ENCODE peak calls at places on chromosomes 1 and 21, in five cellular contexts. L is kidney; Y is right lobe of liver; J is CD8-positive, alpha-beta T cell; A is Karpas-422. K is an unnamed sample.

GRCh38 chr1:78070758-78071157 is 25.0 kb downstream of the GIPC2 start:
- DNase-seq in L (no peak), Y (no peak), J (no peak), A (no peak), K (no peak)

GRCh38 chr1:208531003-208531750 is 287.0 kb upstream of the PLXNA2 start:
- DNase-seq in L (no peak), Y (no peak), J (no peak), A (no peak), K (no peak)

GRCh38 chr1:112923956-112924349 is 32.0 kb downstream of the SLC16A1 start:
- DNase-seq in L (no peak), Y (no peak), J (no peak), A (no peak), K (no peak)

GRCh38 chr1:202140833-202141232 is 3.7 kb downstream of the ARL8A start:
- DNase-seq in L (no peak), Y (no peak), J (no peak), A (no peak), K (no peak)

GRCh38 chr1:200409203-200409760 is 554 bp downstream of the ZNF281 start:
- DNase-seq in L (peak; percentile 84), Y (peak; percentile 61), J (peak; percentile 8), A (peak; percentile 60), K (peak; percentile 62)

GRCh38 chr1:206805357-206805756 is 33.1 kb upstream of the IL10 start:
- DNase-seq in L (no peak), Y (no peak), J (no peak), A (no peak), K (no peak)

GRCh38 chr1:164265232-164265631 is 293.8 kb upstream of the PBX1 start:
- DNase-seq in L (peak; percentile 28), Y (no peak), J (no peak), A (no peak), K (no peak)

GRCh38 chr1:2128189-2128901 is 66.2 kb downstream of the FAAP20 start:
- DNase-seq in L (peak; percentile 72), Y (no peak), J (no peak), A (no peak), K (peak; percentile 33)

GRCh38 chr1:55289042-55289441 is 73.9 kb upstream of the USP24 start:
- DNase-seq in L (no peak), Y (no peak), J (no peak), A (no peak), K (no peak)

GRCh38 chr1:215569987-215570824 is 3.1 kb downstream of the KCTD3 start:
- DNase-seq in L (no peak), Y (no peak), J (no peak), A (no peak), K (no peak)

GRCh38 chr1:214303106-214303505 is 22.1 kb downstream of the SMYD2 start:
- DNase-seq in L (no peak), Y (no peak), J (no peak), A (no peak), K (no peak)

GRCh38 chr1:61589382-61589765 is 135.6 kb downstream of the TM2D1 start:
- DNase-seq in L (no peak), Y (no peak), J (no peak), A (no peak), K (no peak)

GRCh38 chr1:94602312-94602711 is 60.8 kb upstream of the F3 start:
- DNase-seq in L (no peak), Y (no peak), J (no peak), A (no peak), K (no peak)

GRCh38 chr1:231035799-231036198 is 4.3 kb downstream of the FAM89A start:
- DNase-seq in L (no peak), Y (peak; percentile 71), J (no peak), A (no peak), K (no peak)

GRCh38 chr1:226425431-226426031 is 17.6 kb upstream of the PARP1 start:
- DNase-seq in L (no peak), Y (no peak), J (no peak), A (no peak), K (no peak)

GRCh38 chr21:36104306-36105300 is 30.3 kb upstream of the CBR3 start:
- DNase-seq in L (peak; percentile 86), Y (peak; percentile 55), J (peak; percentile 20), A (peak; percentile 40), K (peak; percentile 83)

GRCh38 chr1:3192359-3192758 is 123.4 kb downstream of the PRDM16 start:
- DNase-seq in L (no peak), Y (no peak), J (no peak), A (no peak), K (no peak)

GRCh38 chr21:45818276-45818903 is 163.2 kb upstream of the COL6A1 start:
- DNase-seq in L (no peak), Y (no peak), J (no peak), A (no peak), K (no peak)

GRCh38 chr1:218347316-218347712 is 2.2 kb downstream of the TGFB2 start:
- DNase-seq in L (peak; percentile 54), Y (no peak), J (no peak), A (no peak), K (no peak)

GRCh38 chr1:46480959-46481646 is 8.5 kb upstream of the DMBX1 start:
- DNase-seq in L (peak; percentile 45), Y (no peak), J (no peak), A (no peak), K (peak; percentile 28)

GRCh38 chr1:53587252-53587992 is 128.2 kb downstream of the DMRTB1 start:
- DNase-seq in L (no peak), Y (peak; percentile 7), J (no peak), A (no peak), K (no peak)

GRCh38 chr1:92862605-92863004 is 30.8 kb downstream of the RPL5 start:
- DNase-seq in L (no peak), Y (no peak), J (no peak), A (no peak), K (no peak)

DNA sequence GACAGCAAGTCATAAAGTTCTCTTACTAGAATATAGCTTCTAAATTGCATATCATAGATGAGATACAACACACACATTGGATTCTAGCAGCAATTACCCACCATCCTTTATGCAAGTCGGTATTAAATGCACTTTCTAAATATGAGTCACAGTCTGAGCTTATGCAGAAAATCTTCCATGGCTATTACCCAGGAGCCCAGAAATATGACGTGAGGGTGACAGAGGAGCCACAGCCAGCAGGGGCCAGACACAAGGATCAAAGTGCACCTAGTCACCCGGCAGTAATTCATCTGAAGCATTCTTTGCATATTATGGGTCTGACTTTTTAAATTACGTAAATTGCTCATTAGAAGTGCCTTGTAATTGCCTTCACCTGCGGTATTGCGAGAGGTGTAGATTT is 470.2 kb upstream of the VAMP3 start:
- DNase-seq in L (no peak), Y (no peak), J (no peak), A (peak; percentile 37), K (no peak)
- H3K27ac ChIP-seq in L (no peak overlapping the region), Y (no peak overlapping the region), J (no peak overlapping the region), A (no peak overlapping the region), K (no peak overlapping the region)

GRCh38 chr1:12161324-12161661 is 5.5 kb upstream of the TNFRSF1B start:
- DNase-seq in L (no peak), Y (no peak), J (no peak), A (no peak), K (no peak)

GRCh38 chr1:12159826-12160225 is 7.0 kb upstream of the TNFRSF1B start:
- DNase-seq in L (peak; percentile 68), Y (no peak), J (no peak), A (no peak), K (no peak)

GRCh38 chr1:12155328-12155727 is 11.5 kb upstream of the TNFRSF1B start:
- DNase-seq in L (no peak), Y (no peak), J (no peak), A (no peak), K (no peak)

GRCh38 chr1:12158362-12159092 is 8.3 kb upstream of the TNFRSF1B start:
- DNase-seq in L (peak; percentile 62), Y (no peak), J (no peak), A (no peak), K (no peak)

DNA sequence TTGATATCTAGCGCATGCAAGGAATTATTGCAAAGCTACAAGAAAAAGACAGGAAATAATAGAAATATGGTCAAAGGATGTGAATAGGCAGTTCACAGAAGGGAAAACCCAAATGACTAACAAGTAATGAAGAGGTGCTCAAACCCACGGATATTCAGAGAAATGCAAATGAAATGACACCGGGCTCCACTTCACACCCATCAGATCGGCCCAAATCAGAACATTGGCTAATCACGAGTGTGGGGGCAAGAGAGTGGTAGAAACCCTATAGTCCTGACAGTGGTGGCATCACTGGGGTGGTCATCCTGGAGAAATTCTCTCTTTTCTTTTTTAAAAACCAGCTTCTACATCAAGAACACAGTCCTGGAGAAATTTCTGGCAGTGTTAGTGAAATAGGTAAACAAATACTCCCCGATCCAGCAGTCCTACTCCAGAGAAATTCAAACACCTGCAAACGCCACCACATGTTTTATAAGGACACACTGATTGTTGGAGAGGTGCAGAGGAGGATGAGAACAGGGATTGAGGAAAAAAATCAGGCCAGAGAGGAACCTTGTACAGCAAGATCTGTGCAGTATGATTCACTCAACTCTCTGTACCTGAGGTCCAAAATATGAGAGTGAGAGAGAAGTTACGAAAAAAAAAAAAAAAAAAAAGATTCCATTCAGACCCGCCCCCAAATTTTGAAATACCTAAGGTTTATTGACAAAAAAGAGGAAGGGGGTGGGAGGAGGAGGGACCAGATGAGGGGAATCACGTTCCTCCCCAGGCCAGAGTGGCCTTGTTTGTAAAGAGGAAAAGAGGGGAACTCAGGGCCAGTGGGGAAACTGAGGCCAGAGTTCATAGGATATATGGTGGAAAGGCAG is 9.2 kb upstream of the TNFRSF1B start:
- DNase-seq in L (no peak), Y (no peak), J (no peak), A (no peak), K (no peak)
- H3K4me3 ChIP-seq in L (no peak overlapping the region), Y (no peak overlapping the region), J (no peak overlapping the region), A (no peak overlapping the region), K (no peak overlapping the region)

GRCh38 chr1:31762726-31763670 is 1.1 kb downstream of the ADGRB2 start:
- DNase-seq in L (peak; percentile 83), Y (no peak), J (peak; percentile 39), A (peak; percentile 92), K (peak; percentile 89)

GRCh38 chr1:31762323-31762722 is 1.8 kb downstream of the ADGRB2 start:
- DNase-seq in L (no peak), Y (no peak), J (no peak), A (no peak), K (no peak)

GRCh38 chr1:31764307-31765040 is at the start of gene ADGRB2:
- DNase-seq in L (no peak), Y (no peak), J (no peak), A (peak; percentile 81), K (no peak)

GRCh38 chr1:31765041-31765467 is 914 bp upstream of the ADGRB2 start:
- DNase-seq in L (no peak), Y (no peak), J (no peak), A (peak; percentile 88), K (no peak)

DNA sequence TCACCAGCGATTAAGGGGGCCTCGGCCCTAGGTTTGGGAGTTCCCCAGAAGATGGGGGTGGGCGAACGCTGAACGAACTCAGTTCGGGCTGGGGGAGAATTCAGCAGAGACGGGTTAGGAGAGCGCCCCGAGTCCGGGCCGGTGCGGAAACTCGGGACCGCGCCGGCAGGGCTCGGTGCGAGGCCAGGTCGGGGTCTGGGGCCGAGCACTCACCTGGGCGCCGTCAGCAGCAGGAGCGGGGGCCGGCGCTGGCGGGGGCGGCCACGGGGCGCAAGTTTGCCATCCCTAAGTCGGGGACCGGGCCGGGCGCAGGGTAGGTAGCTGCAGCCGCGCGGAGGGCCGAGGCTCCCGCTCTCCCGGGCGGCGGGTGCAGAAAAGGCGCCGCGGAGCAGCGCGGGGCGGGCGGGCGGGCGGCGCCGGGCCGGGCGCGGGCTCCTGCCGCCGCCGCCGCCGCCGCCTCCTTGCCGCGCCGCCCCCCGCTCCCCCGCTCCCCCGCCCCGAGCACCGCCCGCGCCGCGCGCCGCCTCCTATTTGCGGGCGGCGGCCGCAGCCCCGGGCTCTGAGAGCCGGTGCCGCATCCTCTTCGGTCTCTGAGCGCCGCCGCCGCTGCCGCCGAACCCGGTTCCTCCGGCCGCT is 351 bp downstream of the ADGRB2 start:
- DNase-seq in L (no peak), Y (no peak), J (no peak), A (peak; percentile 65), K (no peak)
- H3K4me1 ChIP-seq in L (peaks cover 15% of the 10 kb centered on the region), Y (no peaks in the 10 kb centered on the region), J (peaks cover 40% of the 10 kb centered on the region), A (peaks cover 59% of the 10 kb centered on the region), K (no peaks in the 10 kb centered on the region)

GRCh38 chr1:156709031-156709430 is 3.6 kb upstream of the CRABP2 start:
- DNase-seq in L (no peak), Y (no peak), J (no peak), A (no peak), K (no peak)
- H3K27ac ChIP-seq in L (no peak overlapping the region), Y (no peak overlapping the region), J (no peak overlapping the region), A (no peak overlapping the region), K (no peak overlapping the region)

K was measured in aorta.